ENCODE peak calls at places on chromosomes 7 and 10, in eight cellular contexts. W is GM12878, R is transverse colon, B is HCT116, Y is GM12892, E is HepG2, V is endothelial cell of umbilical vein, D is H1. C is an unnamed sample.

GRCh38 chr10:72330059-72330426 is 24.7 kb downstream of the DNAJB12 start:
- DNase-seq in W (no peak), R (no peak), B (no peak), Y (no peak), E (no peak), V (no peak), D (no peak), C (no peak)

GRCh38 chr10:125261491-125262186 is 101.3 kb upstream of the CTBP2 start:
- DNase-seq in W (no peak), R (no peak), B (no peak), Y (no peak), E (no peak), V (no peak), D (no peak), C (no peak)

GRCh38 chr10:33803248-33803647 is 468.8 kb upstream of the NRP1 start:
- DNase-seq in W (no peak), R (no peak), B (peak; percentile 46), Y (no peak), E (peak; percentile 41), V (peak; percentile 34), D (no peak), C (no peak)

GRCh38 chr10:126701526-126701925 is 31.0 kb upstream of the C10orf90 start:
- DNase-seq in W (no peak), R (no peak), B (no peak), Y (no peak), E (no peak), V (no peak), D (no peak), C (no peak)

GRCh38 chr10:18861382-18861781 is 187.2 kb upstream of the MALRD1 start:
- DNase-seq in W (no peak), R (no peak), B (no peak), Y (no peak), E (no peak), V (no peak), D (no peak), C (no peak)

GRCh38 chr7:151485006-151485732 is 34.5 kb downstream of the RHEB start:
- DNase-seq in W (no peak), R (no peak), B (peak; percentile 29), Y (no peak), E (no peak), V (peak; percentile 81), D (no peak), C (no peak)

GRCh38 chr7:132073920-132074589 is 502.2 kb downstream of the PLXNA4 start:
- DNase-seq in W (no peak), R (no peak), B (no peak), Y (no peak), E (no peak), V (no peak), D (no peak), C (no peak)

GRCh38 chr10:91335147-91335546 is 75.0 kb upstream of the HECTD2 start:
- DNase-seq in W (no peak), R (no peak), B (peak; percentile 22), Y (no peak), E (no peak), V (no peak), D (no peak), C (no peak)

GRCh38 chr10:14880201-14880600 is 1.5 kb downstream of the SUV39H2 start:
- DNase-seq in W (no peak), R (no peak), B (no peak), Y (no peak), E (no peak), V (peak; percentile 12), D (no peak), C (no peak)

DNA sequence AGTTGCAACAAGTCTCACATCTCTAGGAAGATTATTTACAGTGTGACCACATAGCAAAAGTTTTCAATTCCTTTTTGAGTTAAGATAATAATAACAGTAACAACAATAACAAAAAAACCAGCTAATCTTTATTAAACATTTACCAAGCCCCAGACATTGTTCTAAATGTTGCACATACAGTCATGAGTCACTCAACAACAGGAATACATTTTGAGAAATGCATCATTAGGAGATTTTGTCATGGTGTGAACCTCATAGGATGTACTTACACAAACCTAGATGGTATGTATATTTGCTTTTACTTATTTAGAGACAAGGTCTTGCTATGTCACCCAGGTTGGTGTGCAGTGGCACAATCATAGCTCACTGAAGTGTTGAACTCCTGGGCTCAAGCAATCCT is 52.0 kb downstream of the SPAM1 start:
- DNase-seq in W (no peak), R (no peak), B (no peak), Y (no peak), E (no peak), V (no peak), D (no peak), C (no peak)
- TF ChIP-seq POLR2AphosphoS5 in W (no peak), R (no peak), B (no peak), Y (no peak), E (no peak), V (no peak), D (no peak), C (no peak)

DNA sequence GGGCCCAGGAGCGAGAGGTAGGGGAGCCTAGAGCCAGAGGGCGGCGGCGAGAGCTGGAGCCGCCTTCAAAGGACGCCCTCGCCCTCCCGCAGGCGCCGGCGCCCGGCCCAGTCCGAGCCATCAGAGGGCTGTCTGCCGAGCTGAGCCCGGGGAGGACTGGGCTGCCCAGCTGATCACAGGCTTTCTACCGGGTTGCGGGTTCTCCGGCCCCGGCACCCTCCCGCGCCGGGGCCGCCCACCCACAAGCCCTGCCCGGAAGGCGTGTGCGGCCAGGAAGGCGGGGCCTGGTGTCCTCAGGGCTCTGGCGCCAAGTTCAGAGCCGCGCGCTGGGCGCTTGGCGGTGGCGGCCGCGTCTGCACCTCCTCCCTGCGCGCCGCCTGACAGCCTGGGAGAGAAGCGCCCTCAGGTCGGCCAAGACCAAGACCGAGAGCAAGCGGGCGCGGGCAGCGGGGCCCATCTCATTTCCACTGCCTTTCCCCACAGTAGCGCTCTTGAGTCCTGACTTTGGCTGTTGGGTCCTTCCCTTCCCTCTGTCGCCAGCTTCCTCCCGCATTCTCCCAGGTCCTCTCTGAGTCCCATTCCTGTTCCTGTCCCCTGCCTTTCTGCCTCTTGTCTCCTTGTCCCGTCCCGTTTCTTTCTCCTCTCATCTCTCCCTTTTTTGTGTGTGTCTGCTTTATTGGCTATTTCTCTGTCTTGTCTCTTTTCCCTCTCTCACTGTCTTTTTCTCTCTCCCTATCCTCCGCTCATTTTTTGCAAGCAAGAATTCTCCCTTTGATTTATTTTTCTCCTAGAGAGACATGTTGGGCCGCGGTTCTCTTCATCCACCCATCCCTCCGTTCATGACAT is 60.6 kb upstream of the MSMB start:
- DNase-seq in W (no peak), R (peak; percentile 48), B (peak; percentile 21), Y (no peak), E (peak; percentile 73), V (peak; percentile 34), D (no peak), C (no peak)
- TF ChIP-seq POLR2A in W (no peak), R (no peak), B (peak; percentile 34), Y (no peak), E (peak; percentile 52), V (no peak), D (no peak), C (no peak)

GRCh38 chr10:47333532-47333931 is 11.3 kb downstream of the GDF2 start:
- DNase-seq in W (no peak), R (no peak), B (no peak), Y (no peak), E (no peak), V (no peak), D (no peak), C (no peak)

GRCh38 chr10:47336387-47337134 is 11.6 kb upstream of the RBP3 start:
- DNase-seq in W (no peak), R (no peak), B (no peak), Y (no peak), E (no peak), V (no peak), D (no peak), C (no peak)

GRCh38 chr10:47337243-47337642 is 10.9 kb upstream of the RBP3 start:
- DNase-seq in W (no peak), R (no peak), B (no peak), Y (no peak), E (no peak), V (no peak), D (no peak), C (no peak)

GRCh38 chr10:47334627-47335026 is 12.4 kb downstream of the GDF2 start:
- DNase-seq in W (no peak), R (no peak), B (no peak), Y (no peak), E (no peak), V (no peak), D (no peak), C (no peak)

DNA sequence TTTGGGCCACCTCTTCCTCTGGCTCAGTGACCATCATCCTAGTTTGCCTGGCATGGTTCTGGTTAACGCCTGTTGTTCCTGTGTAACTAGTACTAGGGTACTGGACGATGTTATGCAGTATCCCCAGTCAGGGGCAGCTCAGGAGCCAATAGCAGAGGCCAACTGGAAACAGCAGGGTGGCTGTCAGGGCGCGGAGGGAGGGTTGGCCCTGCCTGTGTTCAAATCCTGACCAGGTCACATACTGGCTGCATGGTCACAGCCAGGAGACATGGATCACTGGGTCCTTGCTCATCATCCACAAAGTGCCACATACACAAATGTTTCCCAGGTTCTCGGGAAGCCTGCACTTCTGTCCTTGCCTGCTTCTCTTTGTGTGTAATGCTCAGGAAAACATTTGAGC is 12.3 kb upstream of the RBP3 start:
- DNase-seq in W (no peak), R (no peak), B (no peak), Y (no peak), E (no peak), V (no peak), D (no peak), C (no peak)
- TF ChIP-seq POLR2AphosphoS5 in W (no peak), R (no peak), B (no peak), Y (no peak), E (no peak), V (no peak), D (no peak), C (no peak)

DNA sequence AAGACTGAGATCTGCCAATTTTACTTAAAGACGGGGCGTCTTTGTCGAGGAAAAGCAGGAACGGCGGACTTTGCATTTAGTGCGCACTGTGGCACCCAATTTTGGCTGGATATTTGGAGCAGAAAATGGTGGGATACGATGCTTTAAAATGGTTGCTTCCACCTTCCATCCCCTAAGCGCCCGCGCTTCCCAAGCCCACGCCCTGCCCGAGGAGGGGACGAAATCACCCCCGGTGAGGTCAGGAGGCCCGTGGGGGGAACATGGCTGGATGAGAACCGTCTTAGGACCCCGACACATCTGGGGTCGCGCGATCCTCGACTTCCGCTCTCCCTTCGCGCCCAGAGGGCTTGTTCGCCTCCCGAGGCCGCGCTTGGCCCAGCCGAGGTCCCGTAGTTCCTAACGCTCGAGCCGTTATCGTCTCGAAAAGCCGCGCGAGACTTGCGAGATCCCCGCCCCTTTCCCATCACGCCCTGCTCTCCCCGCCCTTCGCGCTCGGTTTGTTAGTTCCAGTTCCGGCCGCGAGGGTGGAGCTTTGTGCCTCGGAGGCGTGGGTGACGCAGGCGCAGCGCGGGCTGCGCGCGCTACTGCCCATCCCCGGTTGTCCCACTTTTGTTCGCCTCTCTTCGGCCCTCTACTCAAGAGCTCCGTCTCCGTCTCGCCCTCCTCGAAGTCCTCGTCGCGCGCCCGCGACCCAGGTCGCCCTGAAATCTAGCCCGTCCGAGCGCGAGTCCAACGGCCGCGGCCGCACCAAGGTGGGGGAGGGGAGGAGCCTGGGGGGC is at the start of gene SRRT:
- DNase-seq in W (peak; percentile 93), R (peak; percentile 99), B (peak; percentile 96), Y (peak; percentile 98), E (peak; percentile 94), V (peak; percentile 97), D (peak; percentile 95), C (peak; percentile 98)
- TF ChIP-seq POLR2A in W (peak; percentile 96), R (peak; percentile 98), B (peak; percentile 79), Y (peak; percentile 91), E (peak; percentile 91), V (peak; percentile 91), D (no peak), C (peak; percentile 94)

C was measured in GM12891.